ENCODE peak calls at places on chromosome 17, in five cellular contexts. S, C, F, U and A are unnamed samples.

GRCh38 chr17:72488542-72489272 is 367.9 kb downstream of the SOX9 start:
- DNase-seq in C (no peak), U (peak; percentile 37), S (no peak), F (no peak), A (no peak)

GRCh38 chr17:81192386-81193050 is 26.5 kb upstream of the AATK start:
- DNase-seq in C (no peak), F (no peak), U (no peak), S (no peak), A (no peak)

GRCh38 chr17:69350911-69351310 is 24.0 kb upstream of the ABCA5 start:
- DNase-seq in U (no peak), S (no peak), F (no peak), C (no peak), A (no peak)

GRCh38 chr17:9212376-9213310 is 191.3 kb downstream of the NTN1 start:
- DNase-seq in F (no peak), C (no peak), U (no peak), S (no peak), A (no peak)

GRCh38 chr17:39761861-39762496 is 24.2 kb downstream of the GRB7 start:
- DNase-seq in C (no peak), S (no peak), F (no peak), U (no peak), A (no peak)

GRCh38 chr17:18185391-18185790 is 1.8 kb downstream of the ALKBH5 start:
- DNase-seq in S (no peak), F (peak; percentile 20), U (no peak), C (no peak), A (no peak)

GRCh38 chr17:75848523-75849303 is 4.5 kb upstream of the UNC13D start:
- DNase-seq in U (peak; percentile 55), C (peak; percentile 86), F (no peak), S (peak; percentile 67), A (peak; percentile 81)

GRCh38 chr17:17439971-17440843 is 36.6 kb upstream of the MED9 start:
- DNase-seq in C (peak; percentile 86), U (peak; percentile 93), S (peak; percentile 51), F (no peak), A (peak; percentile 52)

GRCh38 chr17:49496183-49496865 is 1.2 kb downstream of the NGFR start:
- DNase-seq in S (peak; percentile 81), C (peak; percentile 96), U (peak; percentile 30), F (peak; percentile 22), A (peak; percentile 85)

GRCh38 chr17:29615048-29615385 is 7.7 kb downstream of the CORO6 start:
- DNase-seq in U (no peak), S (peak; percentile 56), C (no peak), F (no peak), A (peak; percentile 52)

GRCh38 chr17:44977065-44977464 is 9.0 kb upstream of the C1QL1 start:
- DNase-seq in F (no peak), U (no peak), C (no peak), S (no peak), A (no peak)

GRCh38 chr17:10025224-10025623 is 120.2 kb upstream of the RCVRN start:
- DNase-seq in U (no peak), S (no peak), F (no peak), C (no peak), A (no peak)

GRCh38 chr17:58530655-58531054 is 16.2 kb upstream of the MTMR4 start:
- DNase-seq in S (no peak), C (no peak), U (no peak), F (no peak), A (no peak)

GRCh38 chr17:10073026-10073425 is 125.4 kb downstream of the GAS7 start:
- DNase-seq in F (no peak), U (no peak), C (no peak), S (no peak), A (no peak)

GRCh38 chr17:7393613-7394451 is 493 bp downstream of the PLSCR3 start:
- DNase-seq in F (no peak), C (peak; percentile 42), S (peak; percentile 74), U (peak; percentile 74), A (peak; percentile 50)

GRCh38 chr17:40558300-40558584 is 7.0 kb downstream of the CCR7 start:
- DNase-seq in S (no peak), U (no peak), F (no peak), C (no peak), A (no peak)

GRCh38 chr17:80408872-80409271 is 6.1 kb upstream of the ENDOV start:
- DNase-seq in U (no peak), C (no peak), F (no peak), S (no peak), A (no peak)

GRCh38 chr17:16007439-16007838 is 7.8 kb downstream of the TTC19 start:
- DNase-seq in S (no peak), U (no peak), C (no peak), F (no peak), A (no peak)

GRCh38 chr17:17729620-17730249 is 48.5 kb downstream of the RAI1 start:
- DNase-seq in C (no peak), F (no peak), U (peak; percentile 52), S (peak; percentile 22), A (no peak)

GRCh38 chr17:77462101-77462500 is 321.3 kb downstream of the SEC14L1 start:
- DNase-seq in U (no peak), F (no peak), C (no peak), S (no peak), A (no peak)

GRCh38 chr17:77914440-77915254 is 43.9 kb upstream of the TNRC6C start:
- DNase-seq in U (peak; percentile 66), S (no peak), F (no peak), C (no peak), A (no peak)

GRCh38 chr17:27345141-27345904 is 51.4 kb downstream of the WSB1 start:
- DNase-seq in U (peak; percentile 81), S (no peak), F (no peak), C (peak; percentile 61), A (no peak)

GRCh38 chr17:77756028-77756427 is 202.5 kb upstream of the TNRC6C start:
- DNase-seq in C (no peak), S (no peak), U (no peak), F (no peak), A (no peak)

GRCh38 chr17:64641499-64641898 is 20.6 kb downstream of the SMURF2 start:
- DNase-seq in S (no peak), U (no peak), F (no peak), C (no peak), A (no peak)

GRCh38 chr17:81342700-81343070 is 47.6 kb upstream of the SLC38A10 start:
- DNase-seq in U (no peak), S (no peak), C (no peak), F (no peak), A (no peak)

GRCh38 chr17:4004517-4005295 is 40.5 kb upstream of the ATP2A3 start:
- DNase-seq in C (peak; percentile 83), U (no peak), F (no peak), S (peak; percentile 60), A (peak; percentile 84)

GRCh38 chr17:64306850-64307463 is 43.9 kb upstream of the TEX2 start:
- DNase-seq in U (peak; percentile 31), C (peak; percentile 69), S (peak; percentile 54), F (no peak), A (peak; percentile 60)

GRCh38 chr17:68054296-68054900 is 18.9 kb downstream of the KPNA2 start:
- DNase-seq in U (no peak), S (no peak), C (no peak), F (no peak), A (no peak)

GRCh38 chr17:33225509-33225908 is 67.6 kb downstream of the ASIC2 start:
- DNase-seq in U (no peak), S (no peak), C (no peak), F (no peak), A (no peak)